ENCODE peak calls at places on chromosomes 16 and 17, in four cellular contexts. V is IMR-90, R is HuH-7, Y is mucosa of descending colon. B is an unnamed sample.
A peak's percentile ranks its signal among the peaks of the same experiment; 100 is the strongest.

GRCh38 chr17:79931517-79932309 is 92.5 kb upstream of the CBX4 start:
- DNase-seq in Y (no peak), V (peak; percentile 31), R (peak; percentile 90), B (no peak)

GRCh38 chr16:87472142-87472778 is 20.6 kb downstream of the ZCCHC14 start:
- DNase-seq in V (no peak), R (no peak), Y (no peak), B (no peak)

GRCh38 chr16:1941924-1942809 is 832 bp downstream of the MSRB1 start:
- DNase-seq in Y (peak; percentile 58), R (no peak), V (no peak), B (no peak)

GRCh38 chr17:83053779-83054451 is 25.5 kb upstream of the METRNL start:
- DNase-seq in V (no peak), Y (no peak), R (no peak), B (no peak)

GRCh38 chr16:25097304-25097988 is 14.1 kb upstream of the LCMT1 start:
- DNase-seq in R (no peak), V (peak; percentile 76), Y (no peak), B (no peak)

GRCh38 chr16:28210979-28211505 is 723 bp downstream of the XPO6 start:
- DNase-seq in V (peak; percentile 75), R (peak; percentile 60), Y (peak; percentile 87), B (no peak)

GRCh38 chr17:78341559-78342437 is 18.1 kb downstream of the SOCS3 start:
- DNase-seq in Y (peak; percentile 85), R (peak; percentile 76), V (peak; percentile 74), B (no peak)

GRCh38 chr17:8186446-8186786 is 3.6 kb downstream of the BORCS6 start:
- DNase-seq in Y (no peak), R (no peak), V (no peak), B (no peak)

GRCh38 chr17:77251622-77252021 is 110.9 kb downstream of the SEC14L1 start:
- DNase-seq in Y (no peak), V (no peak), R (no peak), B (no peak)

GRCh38 chr17:32485261-32485955 is 1.4 kb upstream of the CDK5R1 start:
- DNase-seq in R (no peak), Y (peak; percentile 31), V (no peak), B (no peak)

GRCh38 chr16:51392651-51393187 is 241.6 kb upstream of the SALL1 start:
- DNase-seq in Y (no peak), R (no peak), V (peak; percentile 85), B (no peak)

GRCh38 chr17:81418710-81419332 is 23.6 kb downstream of the BAHCC1 start:
- DNase-seq in V (peak; percentile 36), R (no peak), Y (no peak), B (no peak)

GRCh38 chr16:85136213-85136704 is 24.0 kb upstream of the CIBAR2 start:
- DNase-seq in V (no peak), Y (no peak), R (no peak), B (no peak)

GRCh38 chr16:21991621-21992020 is 9.3 kb downstream of the PDZD9 start:
- DNase-seq in V (no peak), R (no peak), Y (no peak), B (no peak)

GRCh38 chr16:1610841-1611653 is 825 bp downstream of the IFT140 start:
- DNase-seq in Y (no peak), R (no peak), V (no peak), B (no peak)

GRCh38 chr17:17206149-17206912 is at the start of gene PLD6:
- DNase-seq in V (peak; percentile 39), Y (peak; percentile 94), R (peak; percentile 82), B (no peak)

GRCh38 chr16:85724936-85725335 is 26.0 kb downstream of the C16orf74 start:
- DNase-seq in R (no peak), V (no peak), Y (no peak), B (no peak)

GRCh38 chr17:77693776-77694175 is 264.7 kb upstream of the TNRC6C start:
- DNase-seq in V (no peak), Y (no peak), R (no peak), B (no peak)

GRCh38 chr17:10177131-10177920 is 21.1 kb downstream of the GAS7 start:
- DNase-seq in Y (no peak), R (no peak), V (no peak), B (no peak)

GRCh38 chr17:77214743-77215142 is 74.0 kb downstream of the SEC14L1 start:
- DNase-seq in R (peak; percentile 74), V (peak; percentile 31), Y (peak; percentile 34), B (no peak)

GRCh38 chr16:11636172-11636721 is 32.0 kb upstream of the SNN start:
- DNase-seq in Y (no peak), R (no peak), V (no peak), B (no peak)

GRCh38 chr17:42527932-42528331 is 8.1 kb upstream of the NAGLU start:
- DNase-seq in Y (no peak), R (no peak), V (no peak), B (no peak)

GRCh38 chr16:3022697-3023414 is 886 bp downstream of the HCFC1R1 start:
- DNase-seq in V (peak; percentile 20), R (no peak), Y (peak; percentile 69), B (no peak)

GRCh38 chr17:14942511-14943185 is 322.5 kb downstream of the PMP22 start:
- DNase-seq in R (no peak), Y (no peak), V (no peak), B (no peak)

GRCh38 chr17:20930065-20930760 is 112.6 kb downstream of the USP22 start:
- DNase-seq in R (no peak), V (peak; percentile 24), Y (no peak), B (peak; percentile 62)

GRCh38 chr17:72962099-72962498 is 130.4 kb downstream of the SLC39A11 start:
- DNase-seq in V (no peak), Y (no peak), R (peak; percentile 58), B (no peak)

GRCh38 chr17:4485676-4486646 is 12.7 kb upstream of the SPNS2 start:
- DNase-seq in R (no peak), V (no peak), Y (peak; percentile 77), B (no peak)

GRCh38 chr17:49616546-49617205 is 41.0 kb downstream of the NXPH3 start:
- DNase-seq in V (no peak), R (no peak), Y (peak; percentile 57), B (no peak)

GRCh38 chr16:85423186-85423550 is 190.0 kb upstream of the GSE1 start:
- DNase-seq in V (no peak), Y (peak; percentile 61), R (no peak), B (no peak)

GRCh38 chr17:74117087-74117486 is 86.4 kb upstream of the RPL38 start:
- DNase-seq in Y (no peak), R (no peak), V (no peak), B (no peak)

GRCh38 chr16:4244254-4244812 is 2.5 kb upstream of the SRL start:
- DNase-seq in R (no peak), Y (no peak), V (peak; percentile 10), B (peak; percentile 91)

GRCh38 chr16:72996291-72997062 is 51.5 kb downstream of the ZFHX3 start:
- DNase-seq in Y (no peak), R (no peak), V (no peak), B (no peak)

GRCh38 chr17:32927201-32927723 is 691 bp upstream of the TMEM98 start:
- DNase-seq in Y (no peak), R (peak; percentile 35), V (peak; percentile 11), B (peak; percentile 46)

GRCh38 chr16:716250-716607 is 1.3 kb downstream of the METRN start:
- DNase-seq in Y (no peak), V (no peak), R (no peak), B (no peak)

GRCh38 chr17:20315321-20315720 is 152.0 kb downstream of the LGALS9B start:
- DNase-seq in Y (no peak), V (no peak), R (no peak), B (no peak)

GRCh38 chr17:50108556-50108955 is 13.4 kb downstream of the PDK2 start:
- DNase-seq in V (no peak), Y (no peak), R (no peak), B (no peak)

GRCh38 chr17:50675627-50676026 is 32.1 kb downstream of the ANKRD40 start:
- DNase-seq in R (no peak), Y (peak; percentile 84), V (no peak), B (no peak)

GRCh38 chr17:6639651-6640535 is 618 bp downstream of the KIAA0753 start:
- DNase-seq in Y (peak; percentile 70), R (no peak), V (peak; percentile 38), B (no peak)